ENCODE peak calls at places on chromosomes 2 and 18, in five cellular contexts. G is fibroblast of lung, T is T-cell, M is MCF 10A, N is Peyer's patch. J is an unnamed sample.

GRCh38 chr2:105449083-105449482 is 50.2 kb upstream of the FHL2 start:
- DNase-seq in G (no peak), T (no peak), M (no peak), N (no peak), J (no peak)

GRCh38 chr2:2170861-2171260 is 160.2 kb downstream of the MYT1L start:
- DNase-seq in G (no peak), T (no peak), M (no peak), N (no peak), J (no peak)

GRCh38 chr2:44777542-44777941 is 164.0 kb upstream of the SIX3 start:
- DNase-seq in G (no peak), T (no peak), M (no peak), N (peak; percentile 66), J (no peak)

GRCh38 chr2:65751422-65751821 is 319.0 kb upstream of the SPRED2 start:
- DNase-seq in G (no peak), T (no peak), M (no peak), N (no peak), J (no peak)

GRCh38 chr2:129922571-129923264 is 56.7 kb upstream of the RAB6C start:
- DNase-seq in G (no peak), T (no peak), M (peak; percentile 2), N (no peak), J (no peak)

GRCh38 chr2:128558895-128559532 is 240.3 kb upstream of the HS6ST1 start:
- DNase-seq in G (no peak), T (no peak), M (no peak), N (no peak), J (no peak)

GRCh38 chr2:55106148-55106547 is 55.9 kb upstream of the RTN4 start:
- DNase-seq in G (no peak), T (no peak), M (peak; percentile 22), N (no peak), J (no peak)

GRCh38 chr2:140624188-140624587 is 1506.6 kb downstream of the LRP1B start:
- DNase-seq in G (no peak), T (no peak), M (no peak), N (no peak), J (no peak)

GRCh38 chr2:191264647-191265079 is 19.5 kb downstream of the MYO1B start:
- DNase-seq in G (peak; percentile 95), T (no peak), M (peak; percentile 30), N (no peak), J (peak; percentile 88)

GRCh38 chr2:39712953-39713352 is 47.2 kb downstream of the TMEM178A start:
- DNase-seq in G (peak; percentile 64), T (no peak), M (no peak), N (no peak), J (no peak)

GRCh38 chr18:32930695-32931301 is 158.0 kb upstream of the KLHL14 start:
- DNase-seq in G (peak; percentile 63), T (no peak), M (peak; percentile 39), N (no peak), J (peak; percentile 49)

GRCh38 chr18:32213693-32214092 is 23.9 kb downstream of the MEP1B start:
- DNase-seq in G (no peak), T (no peak), M (no peak), N (no peak), J (no peak)

GRCh38 chr2:191869781-191870180 is 22.9 kb upstream of the CAVIN2 start:
- DNase-seq in G (no peak), T (no peak), M (no peak), N (no peak), J (peak; percentile 21)

GRCh38 chr2:239144713-239144999 is 256.2 kb downstream of the HDAC4 start:
- DNase-seq in G (no peak), T (no peak), M (no peak), N (no peak), J (no peak)

GRCh38 chr2:97871096-97871780 is 124.5 kb downstream of the TMEM131 start:
- DNase-seq in G (peak; percentile 95), T (no peak), M (peak; percentile 36), N (no peak), J (peak; percentile 95)

GRCh38 chr18:54330768-54331548 is 26.7 kb downstream of the STARD6 start:
- DNase-seq in G (no peak), T (no peak), M (peak; percentile 8), N (no peak), J (no peak)

GRCh38 chr2:74499269-74499939 is at the start of gene LBX2:
- DNase-seq in G (no peak), T (no peak), M (no peak), N (no peak), J (no peak)

GRCh38 chr2:232339121-232340081 is 39.1 kb upstream of the ALPP start:
- DNase-seq in G (no peak), T (no peak), M (no peak), N (no peak), J (no peak)

GRCh38 chr2:127516031-127516430 is 10.3 kb downstream of the IWS1 start:
- DNase-seq in G (peak; percentile 98), T (no peak), M (no peak), N (no peak), J (peak; percentile 86)

GRCh38 chr18:25053484-25053883 is 298.5 kb downstream of the ZNF521 start:
- DNase-seq in G (no peak), T (no peak), M (no peak), N (no peak), J (no peak)

GRCh38 chr2:152611458-152612231 is 105.6 kb downstream of the PRPF40A start:
- DNase-seq in G (peak; percentile 77), T (no peak), M (peak; percentile 81), N (no peak), J (peak; percentile 86)

GRCh38 chr2:100940240-100940639 is 61.8 kb upstream of the RPL31 start:
- DNase-seq in G (no peak), T (no peak), M (no peak), N (no peak), J (no peak)

GRCh38 chr2:158205215-158205614 is 103.5 kb downstream of the UPP2 start:
- DNase-seq in G (no peak), T (no peak), M (no peak), N (no peak), J (peak; percentile 18)

GRCh38 chr2:27356056-27356381 is 545 bp downstream of the GTF3C2 start:
- DNase-seq in G (peak; percentile 52), T (no peak), M (peak; percentile 57), N (no peak), J (peak; percentile 64)

GRCh38 chr2:134454426-134454825 is 200.6 kb downstream of the MGAT5 start:
- DNase-seq in G (no peak), T (no peak), M (no peak), N (no peak), J (no peak)

GRCh38 chr2:766255-766654 is 89.0 kb upstream of the TMEM18 start:
- DNase-seq in G (no peak), T (no peak), M (no peak), N (no peak), J (peak; percentile 18)

GRCh38 chr2:136058951-136059530 is 58.9 kb downstream of the CXCR4 start:
- DNase-seq in G (no peak), T (no peak), M (no peak), N (no peak), J (no peak)

GRCh38 chr2:157487271-157487610 is 43.4 kb upstream of the CYTIP start:
- DNase-seq in G (no peak), T (no peak), M (no peak), N (no peak), J (no peak)

GRCh38 chr2:240920783-240921231 is 14.7 kb downstream of the CROCC2 start:
- DNase-seq in G (no peak), T (no peak), M (no peak), N (no peak), J (no peak)

GRCh38 chr2:85534875-85535274 is 4.1 kb upstream of the MAT2A start:
- DNase-seq in G (no peak), T (no peak), M (no peak), N (no peak), J (no peak)

GRCh38 chr2:74740395-74741075 is 86.5 kb downstream of the SEMA4F start:
- DNase-seq in G (peak; percentile 95), T (no peak), M (peak; percentile 98), N (no peak), J (peak; percentile 95)

GRCh38 chr18:55161966-55162365 is 202.7 kb upstream of the CCDC68 start:
- DNase-seq in G (peak; percentile 47), T (no peak), M (no peak), N (no peak), J (no peak)

GRCh38 chr2:111161971-111162370 is 41.3 kb downstream of the BCL2L11 start:
- DNase-seq in G (no peak), T (no peak), M (no peak), N (no peak), J (no peak)

GRCh38 chr18:70289351-70290330 is 796 bp downstream of the SOCS6 start:
- DNase-seq in G (peak; percentile 46), T (no peak), M (peak; percentile 35), N (no peak), J (peak; percentile 17)

GRCh38 chr2:18441583-18441982 is 118.9 kb downstream of the RDH14 start:
- DNase-seq in G (peak; percentile 34), T (no peak), M (no peak), N (no peak), J (no peak)

GRCh38 chr2:101899871-101900270 is 91.9 kb upstream of the IL1R2 start:
- DNase-seq in G (peak; percentile 37), T (no peak), M (no peak), N (no peak), J (no peak)